ENCODE peak calls at places on chromosomes 16 and 17, in seven cellular contexts. K, C, U, F, P, J and R are unnamed samples.

GRCh38 chr16:85303354-85303883 is 191.1 kb upstream of the CIBAR2 start:
- DNase-seq in J (peak), U (peak), K (peak), C (peak), P (peak), F (peak), R (no peak)

GRCh38 chr17:63634163-63634562 is 11.9 kb downstream of the MAP3K3 start:
- DNase-seq in U (no peak), C (peak), F (no peak), J (peak), P (peak), K (no peak), R (no peak)

GRCh38 chr17:81451823-81452222 is 56.6 kb downstream of the BAHCC1 start:
- DNase-seq in F (no peak), C (no peak), U (no peak), J (no peak), K (no peak), P (no peak), R (no peak)

GRCh38 chr17:65936013-65936412 is 255.9 kb downstream of the CEP112 start:
- DNase-seq in P (peak), F (no peak), U (no peak), K (no peak), J (peak), C (no peak), R (no peak)

GRCh38 chr17:51813166-51813783 is 345.2 kb downstream of the CA10 start:
- DNase-seq in F (no peak), C (no peak), J (no peak), P (no peak), K (no peak), U (no peak), R (no peak)

GRCh38 chr16:66344533-66345145 is 21.9 kb upstream of the CDH5 start:
- DNase-seq in C (peak), U (no peak), J (peak), F (peak), K (peak), P (peak), R (no peak)

GRCh38 chr16:1825864-1826690 is 548 bp downstream of the HAGH start:
- DNase-seq in K (peak), C (peak), J (no peak), F (no peak), U (peak), P (no peak), R (no peak)

GRCh38 chr17:47644324-47644723 is 5.4 kb upstream of the KPNB1 start:
- DNase-seq in C (no peak), J (no peak), P (no peak), U (no peak), K (no peak), F (no peak), R (no peak)

GRCh38 chr16:27508476-27508875 is 41.2 kb downstream of the GTF3C1 start:
- DNase-seq in C (no peak), J (no peak), U (no peak), P (no peak), K (no peak), F (no peak), R (peak)

GRCh38 chr16:24279982-24280381 is 23.8 kb downstream of the CACNG3 start:
- DNase-seq in F (no peak), J (no peak), P (no peak), K (no peak), C (no peak), U (no peak), R (no peak)

GRCh38 chr16:63742150-63742549 is 1379.7 kb downstream of the CDH11 start:
- DNase-seq in U (no peak), J (no peak), P (no peak), K (no peak), F (no peak), C (no peak), R (no peak)

GRCh38 chr16:12971216-12971615 is 69.8 kb downstream of the SHISA9 start:
- DNase-seq in J (peak), F (peak), U (no peak), C (peak), K (no peak), P (peak), R (peak)

GRCh38 chr17:32483451-32484019 is 3.3 kb upstream of the CDK5R1 start:
- DNase-seq in C (peak), F (peak), J (peak), P (peak), K (no peak), U (peak), R (no peak)

GRCh38 chr17:27579897-27580321 is 51.1 kb upstream of the LGALS9 start:
- DNase-seq in J (no peak), F (no peak), U (no peak), P (no peak), K (no peak), C (no peak), R (no peak)

GRCh38 chr16:17591655-17592405 is 121.1 kb upstream of the XYLT1 start:
- DNase-seq in F (no peak), K (no peak), J (no peak), P (no peak), C (no peak), U (no peak), R (no peak)
- TF ChIP-seq CTCF in F (no peak), K (no peak), J (no peak), P (no peak), C (no peak), U (no peak), R (no peak)

GRCh38 chr17:34485999-34486398 is 93.4 kb upstream of the TMEM132E start:
- DNase-seq in P (no peak), J (no peak), U (no peak), C (no peak), F (no peak), K (no peak), R (no peak)
- TF ChIP-seq CTCF in P (no peak), J (no peak), U (no peak), C (no peak), F (no peak), K (no peak), R (no peak)

GRCh38 chr16:662597-662996 is 5.3 kb upstream of the RHOT2 start:
- DNase-seq in P (no peak), F (no peak), J (no peak), U (no peak), C (no peak), K (no peak), R (no peak)

GRCh38 chr16:660132-660458 is 7.8 kb upstream of the RHOT2 start:
- DNase-seq in F (no peak), K (no peak), P (no peak), U (no peak), J (no peak), C (no peak), R (no peak)

GRCh38 chr16:660459-661183 is 7.3 kb upstream of the RHOT2 start:
- DNase-seq in K (peak), F (peak), J (peak), P (peak), C (peak), U (peak), R (no peak)

GRCh38 chr16:662095-662494 is 5.8 kb upstream of the RHOT2 start:
- DNase-seq in F (no peak), K (no peak), P (no peak), U (no peak), C (no peak), J (no peak), R (no peak)

GRCh38 chr16:661184-661821 is 6.6 kb upstream of the RHOT2 start:
- DNase-seq in J (no peak), F (no peak), P (no peak), U (no peak), C (no peak), K (no peak), R (no peak)
- TF ChIP-seq CTCF in J (no peak), F (no peak), P (no peak), U (no peak), C (no peak), K (no peak), R (no peak)

DNA sequence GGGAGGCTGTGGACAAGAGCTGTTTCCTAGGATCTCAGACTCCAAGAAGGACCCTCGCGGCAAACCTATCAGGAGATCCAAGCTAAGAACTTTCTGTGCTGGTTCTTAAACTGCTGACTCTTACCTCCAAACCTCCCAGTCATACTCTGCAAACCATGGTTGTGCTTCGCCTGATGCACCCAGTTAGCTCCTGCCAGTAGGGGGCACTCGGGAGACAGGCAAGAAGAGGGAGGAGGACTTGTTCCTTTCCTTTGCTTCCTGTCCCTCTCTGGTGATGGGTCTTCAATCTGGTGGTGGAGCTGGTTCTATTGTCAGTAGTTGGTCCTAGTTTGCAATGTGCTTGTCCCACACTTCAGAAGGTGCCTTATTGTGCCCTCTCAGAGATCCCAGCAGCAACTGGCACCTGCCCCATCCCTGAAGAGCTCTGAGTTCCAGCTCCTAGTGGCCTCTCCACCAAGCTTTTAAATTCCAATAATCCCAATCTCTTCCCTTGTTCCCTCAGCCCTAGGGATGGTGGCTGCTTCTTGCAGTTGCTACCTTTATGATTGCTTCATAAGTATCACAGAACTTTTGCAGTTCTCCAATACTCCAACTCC is 113.5 kb upstream of the RPL38 start:
- DNase-seq in P (peak), U (no peak), J (peak), C (no peak), F (peak), K (no peak), R (no peak)
- TF ChIP-seq CTCF in P (peak), U (peak), J (peak), C (peak), F (peak), K (no peak), R (peak)

GRCh38 chr17:50560931-50561750 is 626 bp downstream of the CACNA1G start:
- DNase-seq in J (no peak), P (no peak), C (no peak), U (no peak), F (no peak), K (no peak), R (no peak)

GRCh38 chr17:50561796-50562195 is 1.3 kb downstream of the CACNA1G start:
- DNase-seq in J (no peak), K (no peak), P (no peak), U (no peak), C (no peak), F (no peak), R (no peak)

GRCh38 chr17:50562266-50563094 is 2.0 kb downstream of the CACNA1G start:
- DNase-seq in F (no peak), K (no peak), P (no peak), U (no peak), J (no peak), C (no peak), R (no peak)

GRCh38 chr17:50564916-50565315 is 4.4 kb downstream of the CACNA1G start:
- DNase-seq in P (peak), K (no peak), U (peak), F (peak), J (peak), C (peak), R (no peak)

GRCh38 chr17:50563095-50563511 is 2.6 kb downstream of the CACNA1G start:
- DNase-seq in C (no peak), F (no peak), U (no peak), P (no peak), J (no peak), K (no peak), R (no peak)
- TF ChIP-seq CTCF in C (no peak), F (no peak), U (no peak), P (peak), J (no peak), K (no peak), R (no peak)

GRCh38 chr17:18084256-18084655 is 3.5 kb upstream of the DRG2 start:
- DNase-seq in C (no peak), F (no peak), U (no peak), P (no peak), J (no peak), K (no peak), R (no peak)

GRCh38 chr17:18089613-18090012 is 1.9 kb downstream of the DRG2 start:
- DNase-seq in C (no peak), P (no peak), J (no peak), F (no peak), K (no peak), U (no peak), R (no peak)

GRCh38 chr17:18093616-18094408 is 6.1 kb downstream of the DRG2 start:
- DNase-seq in J (peak), F (peak), U (no peak), K (no peak), P (peak), C (peak), R (no peak)

DNA sequence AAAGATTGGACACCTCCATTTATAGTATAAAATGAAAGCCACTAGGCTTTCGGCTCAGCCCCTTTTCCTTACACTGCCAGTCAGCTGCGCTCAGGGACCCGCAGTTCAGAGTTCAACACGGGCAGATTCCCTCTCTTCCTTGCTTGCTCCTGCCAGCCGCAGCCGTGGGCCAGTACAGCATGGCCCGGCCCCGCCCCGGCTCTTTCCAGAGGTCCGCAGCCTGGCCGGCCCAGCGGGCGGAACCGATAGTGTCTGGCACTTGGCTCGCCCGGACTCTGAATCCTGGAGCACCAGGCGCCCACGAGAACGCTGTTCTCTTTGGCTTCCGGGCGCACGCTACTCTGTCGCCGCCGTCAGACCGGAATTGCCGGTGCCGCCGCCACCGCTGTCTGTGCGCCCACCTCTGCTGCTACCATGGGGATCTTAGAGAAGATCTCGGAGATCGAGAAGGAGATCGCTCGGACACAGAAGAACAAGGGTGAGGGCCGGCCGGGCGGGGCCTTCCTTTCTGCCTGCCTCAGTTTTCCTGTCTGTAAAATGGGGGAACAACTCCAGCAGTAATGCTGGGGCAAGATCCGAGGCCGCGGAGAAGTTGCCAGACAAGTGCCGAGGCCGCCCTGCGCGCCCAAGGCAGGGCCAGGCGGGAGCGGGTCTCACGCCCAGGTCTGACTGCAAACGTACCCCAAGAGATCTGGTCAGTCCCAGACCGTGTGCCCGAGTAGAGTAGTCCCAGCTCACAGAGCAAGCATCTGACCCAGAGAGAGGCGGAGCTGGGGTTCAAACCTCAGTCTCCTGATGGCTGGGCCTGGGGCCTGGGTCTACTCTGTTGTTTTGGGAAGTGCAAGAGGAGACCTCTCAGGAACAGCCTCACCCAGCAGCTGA is at the start of gene DRG2:
- DNase-seq in J (peak), C (peak), K (peak), P (peak), U (peak), F (peak), R (peak)
- TF ChIP-seq CTCF in J (no peak), C (peak), K (no peak), P (peak), U (no peak), F (peak), R (no peak)

DNA sequence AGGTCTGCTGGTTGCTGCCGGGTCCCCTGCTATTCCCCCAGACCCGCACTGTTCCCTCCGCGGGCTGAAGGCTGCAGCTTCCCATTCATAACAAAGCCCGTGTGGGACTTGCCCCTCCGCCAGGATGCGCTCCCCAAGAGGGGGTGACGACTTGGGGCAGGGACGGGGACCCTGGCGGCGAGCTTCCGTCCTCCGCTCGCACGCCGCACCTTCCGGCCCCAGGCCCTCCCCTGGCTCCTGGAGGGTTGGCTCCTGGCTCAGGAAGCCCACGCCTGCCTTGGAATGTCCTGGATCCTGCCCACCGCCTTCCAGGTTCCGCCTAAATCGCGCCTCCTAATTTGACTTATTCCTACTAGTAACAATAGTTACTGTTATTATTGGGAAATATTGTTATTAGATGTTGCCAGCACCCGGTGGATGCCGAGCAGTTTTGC is 1.1 kb upstream of the TFAP4 start:
- DNase-seq in F (peak), P (peak), K (peak), J (peak), C (peak), U (peak), R (no peak)
- TF ChIP-seq CTCF in F (peak), P (peak), K (peak), J (peak), C (peak), U (no peak), R (peak)